ENCODE peak calls at places on chromosomes 4 and X, in four cellular contexts. R, F, O and W are unnamed samples.

GRCh38 chrX:85052636-85053343 is 49.1 kb downstream of the APOOL start:
- DNase-seq in R (no peak), F (peak), O (no peak), W (no peak)

GRCh38 chrX:45743081-45743533 is 542.4 kb upstream of the DIPK2B start:
- DNase-seq in R (no peak), F (no peak), O (no peak), W (no peak)

GRCh38 chrX:76454456-76454927 is 27.0 kb downstream of the MAGEE1 start:
- DNase-seq in R (no peak), F (peak), O (no peak), W (peak)

GRCh38 chr4:10746371-10747143 is 62.0 kb upstream of the CLNK start:
- DNase-seq in R (peak), F (peak), O (no peak), W (no peak)

GRCh38 chr4:6732441-6733357 is 16.7 kb downstream of the BLOC1S4 start:
- DNase-seq in R (peak), F (no peak), O (no peak), W (no peak)

GRCh38 chr4:105520819-105521790 is 31.3 kb upstream of the ARHGEF38 start:
- DNase-seq in R (no peak), F (peak), O (peak), W (no peak)

GRCh38 chr4:105710012-105710600 is 1.5 kb downstream of the GSTCD start:
- DNase-seq in R (no peak), F (no peak), O (no peak), W (no peak)

GRCh38 chr4:98711526-98711925 is 53.1 kb upstream of the TSPAN5 start:
- DNase-seq in R (no peak), F (no peak), O (no peak), W (no peak)

GRCh38 chr4:8159522-8160232 is 1.1 kb upstream of the ABLIM2 start:
- DNase-seq in R (peak), F (peak), O (no peak), W (no peak)

GRCh38 chr4:7651461-7651921 is 216.8 kb upstream of the PSAPL1 start:
- DNase-seq in R (no peak), F (peak), O (no peak), W (peak)

GRCh38 chrX:10071451-10072163 is 85.2 kb upstream of the CLCN4 start:
- DNase-seq in R (no peak), F (peak), O (no peak), W (no peak)

GRCh38 chr4:145618210-145618911 is 824 bp upstream of the MMAA start:
- DNase-seq in R (no peak), F (peak), O (peak), W (peak)

GRCh38 chrX:25015486-25016360 is at the start of gene ARX:
- DNase-seq in R (peak), F (peak), O (peak), W (no peak)

GRCh38 chr4:107094332-107094731 is 58.2 kb upstream of the DKK2 start:
- DNase-seq in R (no peak), F (no peak), O (no peak), W (peak)

GRCh38 chrX:6917666-6918065 is 229.8 kb upstream of the STS start:
- DNase-seq in R (no peak), F (no peak), O (no peak), W (no peak)

GRCh38 chr4:71532407-71532806 is 193.6 kb downstream of the SLC4A4 start:
- DNase-seq in R (no peak), F (no peak), O (no peak), W (no peak)

GRCh38 chrX:120727503-120727902 is 97.6 kb upstream of the C1GALT1C1 start:
- DNase-seq in R (no peak), F (no peak), O (no peak), W (no peak)

GRCh38 chr4:114021445-114021844 is 42.0 kb upstream of the ARSJ start:
- DNase-seq in R (no peak), F (no peak), O (no peak), W (no peak)

GRCh38 chr4:90602728-90603127 is 475.5 kb downstream of the CCSER1 start:
- DNase-seq in R (no peak), F (no peak), O (no peak), W (no peak)

GRCh38 chrX:32937043-32937442 is 274.3 kb downstream of the DMD start:
- DNase-seq in R (no peak), F (no peak), O (no peak), W (no peak)

GRCh38 chrX:283115-283845 is 2.1 kb downstream of the PLCXD1 start:
- DNase-seq in R (peak), F (peak), O (peak), W (peak)

GRCh38 chrX:17812763-17813162 is 48.3 kb downstream of the RAI2 start:
- DNase-seq in R (no peak), F (peak), O (no peak), W (no peak)

GRCh38 chrX:53190363-53190960 is 34.5 kb downstream of the KDM5C start:
- DNase-seq in R (no peak), F (peak), O (no peak), W (no peak)

GRCh38 chrX:462853-463252 is 76.1 kb upstream of the PPP2R3B start:
- DNase-seq in R (no peak), F (no peak), O (no peak), W (peak)

GRCh38 chrX:9561199-9561598 is 96.3 kb downstream of the TBL1X start:
- DNase-seq in R (no peak), F (no peak), O (no peak), W (no peak)

GRCh38 chr4:151771664-151772063 is 10.9 kb upstream of the GATB start:
- DNase-seq in R (no peak), F (peak), O (no peak), W (no peak)

GRCh38 chr4:37383579-37384229 is 139.2 kb downstream of the NWD2 start:
- DNase-seq in R (no peak), F (peak), O (no peak), W (no peak)

GRCh38 chr4:110953191-110953590 is 330.3 kb upstream of the PITX2 start:
- DNase-seq in R (no peak), F (no peak), O (no peak), W (no peak)

GRCh38 chrX:50813843-50814661 is at the start of gene SHROOM4:
- DNase-seq in R (peak), F (no peak), O (no peak), W (peak)

GRCh38 chr4:75844151-75844662 is 58.0 kb downstream of the PPEF2 start:
- DNase-seq in R (no peak), F (no peak), O (no peak), W (no peak)

GRCh38 chr4:101977096-101977495 is 186.6 kb downstream of the BANK1 start:
- DNase-seq in R (peak), F (no peak), O (no peak), W (no peak)

GRCh38 chr4:19982556-19982955 is 269.1 kb upstream of the SLIT2 start:
- DNase-seq in R (no peak), F (no peak), O (no peak), W (no peak)

GRCh38 chrX:56794831-56795230 is 65.8 kb downstream of the NBDY start:
- DNase-seq in R (no peak), F (no peak), O (no peak), W (no peak)

GRCh38 chrX:33183366-33183765 is 28.0 kb downstream of the DMD start:
- DNase-seq in R (peak), F (no peak), O (no peak), W (no peak)